ENCODE peak calls at places on chromosomes 2 and 18, in nine cellular contexts. One of them, this sample, is unnamed.

GRCh38 chr2:85888020-85888744 is 608 bp downstream of the ST3GAL5 start:
- DNase-seq in suprapubic skin: no peak
- DNase-seq in cardiac fibroblast: peak; percentile 16
- DNase-seq in uterus: no peak
- DNase-seq in A549: no peak
- DNase-seq in thoracic aorta: no peak
- DNase-seq in esophagus squamous epithelium: no peak
- DNase-seq in RWPE2: no peak
- DNase-seq in colonic mucosa: peak; percentile 32
- DNase-seq in this sample: no peak

GRCh38 chr2:156573710-156574109 is 137.5 kb downstream of the GPD2 start:
- DNase-seq in cardiac fibroblast: no peak
- DNase-seq in RWPE2: no peak
- DNase-seq in thoracic aorta: no peak
- DNase-seq in A549: no peak
- DNase-seq in suprapubic skin: no peak
- DNase-seq in uterus: no peak
- DNase-seq in colonic mucosa: no peak
- DNase-seq in esophagus squamous epithelium: no peak
- DNase-seq in this sample: no peak

GRCh38 chr2:151670346-151670745 is 63.9 kb downstream of the NEB start:
- DNase-seq in thoracic aorta: no peak
- DNase-seq in cardiac fibroblast: no peak
- DNase-seq in esophagus squamous epithelium: no peak
- DNase-seq in RWPE2: no peak
- DNase-seq in colonic mucosa: no peak
- DNase-seq in suprapubic skin: no peak
- DNase-seq in uterus: no peak
- DNase-seq in A549: no peak
- DNase-seq in this sample: no peak

GRCh38 chr2:171922230-171923022 is at the start of gene HAT1:
- DNase-seq in colonic mucosa: peak; percentile 99
- DNase-seq in cardiac fibroblast: peak; percentile 99
- DNase-seq in suprapubic skin: peak; percentile 99
- DNase-seq in esophagus squamous epithelium: peak; percentile 86
- DNase-seq in thoracic aorta: peak; percentile 90
- DNase-seq in RWPE2: peak; percentile 93
- DNase-seq in uterus: peak; percentile 98
- DNase-seq in A549: peak; percentile 98
- DNase-seq in this sample: peak; percentile 69

GRCh38 chr2:231260442-231260841 is 62.0 kb downstream of the ARMC9 start:
- DNase-seq in esophagus squamous epithelium: no peak
- DNase-seq in A549: no peak
- DNase-seq in thoracic aorta: no peak
- DNase-seq in RWPE2: no peak
- DNase-seq in cardiac fibroblast: peak; percentile 37
- DNase-seq in colonic mucosa: no peak
- DNase-seq in suprapubic skin: no peak
- DNase-seq in uterus: no peak
- DNase-seq in this sample: no peak

GRCh38 chr2:46411245-46411641 is 68.1 kb upstream of the TMEM247 start:
- DNase-seq in A549: no peak
- DNase-seq in colonic mucosa: no peak
- DNase-seq in suprapubic skin: no peak
- DNase-seq in esophagus squamous epithelium: no peak
- DNase-seq in uterus: no peak
- DNase-seq in RWPE2: no peak
- DNase-seq in thoracic aorta: no peak
- DNase-seq in cardiac fibroblast: no peak
- DNase-seq in this sample: peak; percentile 19

GRCh38 chr2:12769492-12770105 is 52.9 kb downstream of the TRIB2 start:
- DNase-seq in thoracic aorta: no peak
- DNase-seq in A549: no peak
- DNase-seq in cardiac fibroblast: peak; percentile 56
- DNase-seq in suprapubic skin: no peak
- DNase-seq in colonic mucosa: no peak
- DNase-seq in uterus: peak; percentile 61
- DNase-seq in esophagus squamous epithelium: no peak
- DNase-seq in RWPE2: no peak
- DNase-seq in this sample: no peak

GRCh38 chr2:235055891-235056516 is 104.2 kb downstream of the SH3BP4 start:
- DNase-seq in suprapubic skin: no peak
- DNase-seq in esophagus squamous epithelium: no peak
- DNase-seq in A549: peak; percentile 69
- DNase-seq in uterus: no peak
- DNase-seq in colonic mucosa: peak; percentile 43
- DNase-seq in RWPE2: no peak
- DNase-seq in thoracic aorta: no peak
- DNase-seq in cardiac fibroblast: peak; percentile 56
- DNase-seq in this sample: peak; percentile 12

GRCh38 chr2:20744366-20745335 is 77.7 kb downstream of the GDF7 start:
- DNase-seq in colonic mucosa: no peak
- DNase-seq in thoracic aorta: no peak
- DNase-seq in cardiac fibroblast: no peak
- DNase-seq in A549: no peak
- DNase-seq in uterus: no peak
- DNase-seq in suprapubic skin: no peak
- DNase-seq in RWPE2: no peak
- DNase-seq in esophagus squamous epithelium: no peak
- DNase-seq in this sample: no peak

GRCh38 chr2:109699646-109700045 is 85.5 kb downstream of the SOWAHC start:
- DNase-seq in suprapubic skin: no peak
- DNase-seq in RWPE2: no peak
- DNase-seq in thoracic aorta: no peak
- DNase-seq in A549: no peak
- DNase-seq in esophagus squamous epithelium: no peak
- DNase-seq in cardiac fibroblast: no peak
- DNase-seq in uterus: no peak
- DNase-seq in colonic mucosa: peak; percentile 62
- DNase-seq in this sample: no peak

GRCh38 chr2:20457027-20457426 is 10.2 kb downstream of the RHOB start:
- DNase-seq in uterus: no peak
- DNase-seq in A549: no peak
- DNase-seq in cardiac fibroblast: peak; percentile 25
- DNase-seq in colonic mucosa: no peak
- DNase-seq in thoracic aorta: no peak
- DNase-seq in RWPE2: no peak
- DNase-seq in suprapubic skin: no peak
- DNase-seq in esophagus squamous epithelium: no peak
- DNase-seq in this sample: no peak

GRCh38 chr2:54536720-54537119 is 80.6 kb downstream of the SPTBN1 start:
- DNase-seq in uterus: no peak
- DNase-seq in colonic mucosa: no peak
- DNase-seq in thoracic aorta: no peak
- DNase-seq in suprapubic skin: no peak
- DNase-seq in esophagus squamous epithelium: no peak
- DNase-seq in A549: no peak
- DNase-seq in RWPE2: no peak
- DNase-seq in cardiac fibroblast: no peak
- DNase-seq in this sample: no peak

GRCh38 chr2:196293751-196294486 is 122.5 kb upstream of the STK17B start:
- DNase-seq in thoracic aorta: no peak
- DNase-seq in cardiac fibroblast: peak; percentile 95
- DNase-seq in colonic mucosa: no peak
- DNase-seq in A549: peak; percentile 63
- DNase-seq in suprapubic skin: no peak
- DNase-seq in uterus: no peak
- DNase-seq in RWPE2: no peak
- DNase-seq in esophagus squamous epithelium: no peak
- DNase-seq in this sample: no peak

DNA sequence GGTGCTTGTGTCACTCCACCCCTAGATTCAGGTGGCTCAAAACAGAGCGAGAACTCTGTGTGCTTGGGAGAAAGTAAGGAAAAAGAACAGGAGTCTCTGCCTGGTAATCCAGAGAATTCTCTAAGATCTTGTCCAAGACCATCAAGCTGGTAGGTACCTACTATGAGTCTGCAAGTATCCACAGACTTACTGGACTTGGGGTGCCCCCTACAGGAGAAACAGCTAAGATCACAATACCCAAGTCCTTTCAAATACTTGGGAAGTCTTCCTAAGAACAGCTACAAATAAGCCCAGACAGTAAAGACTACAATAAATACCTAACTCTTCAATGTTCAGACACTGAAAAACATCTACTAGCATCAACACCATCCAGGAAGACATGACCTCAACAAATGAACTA is 1143.6 kb upstream of the ACVR2A start:
- DNase-seq in A549: peak; percentile 28
- DNase-seq in thoracic aorta: no peak
- DNase-seq in esophagus squamous epithelium: no peak
- DNase-seq in colonic mucosa: no peak
- DNase-seq in RWPE2: no peak
- DNase-seq in suprapubic skin: no peak
- DNase-seq in cardiac fibroblast: peak; percentile 32
- DNase-seq in uterus: no peak
- DNase-seq in this sample: no peak
- TF ChIP-seq CTCF in A549: no peak
- TF ChIP-seq CTCF in thoracic aorta: no peak
- TF ChIP-seq CTCF in esophagus squamous epithelium: no peak
- TF ChIP-seq CTCF in colonic mucosa: no peak
- TF ChIP-seq CTCF in RWPE2: no peak
- TF ChIP-seq CTCF in suprapubic skin: no peak
- TF ChIP-seq CTCF in cardiac fibroblast: no peak
- TF ChIP-seq CTCF in uterus: no peak
- TF ChIP-seq CTCF in this sample: no peak

DNA sequence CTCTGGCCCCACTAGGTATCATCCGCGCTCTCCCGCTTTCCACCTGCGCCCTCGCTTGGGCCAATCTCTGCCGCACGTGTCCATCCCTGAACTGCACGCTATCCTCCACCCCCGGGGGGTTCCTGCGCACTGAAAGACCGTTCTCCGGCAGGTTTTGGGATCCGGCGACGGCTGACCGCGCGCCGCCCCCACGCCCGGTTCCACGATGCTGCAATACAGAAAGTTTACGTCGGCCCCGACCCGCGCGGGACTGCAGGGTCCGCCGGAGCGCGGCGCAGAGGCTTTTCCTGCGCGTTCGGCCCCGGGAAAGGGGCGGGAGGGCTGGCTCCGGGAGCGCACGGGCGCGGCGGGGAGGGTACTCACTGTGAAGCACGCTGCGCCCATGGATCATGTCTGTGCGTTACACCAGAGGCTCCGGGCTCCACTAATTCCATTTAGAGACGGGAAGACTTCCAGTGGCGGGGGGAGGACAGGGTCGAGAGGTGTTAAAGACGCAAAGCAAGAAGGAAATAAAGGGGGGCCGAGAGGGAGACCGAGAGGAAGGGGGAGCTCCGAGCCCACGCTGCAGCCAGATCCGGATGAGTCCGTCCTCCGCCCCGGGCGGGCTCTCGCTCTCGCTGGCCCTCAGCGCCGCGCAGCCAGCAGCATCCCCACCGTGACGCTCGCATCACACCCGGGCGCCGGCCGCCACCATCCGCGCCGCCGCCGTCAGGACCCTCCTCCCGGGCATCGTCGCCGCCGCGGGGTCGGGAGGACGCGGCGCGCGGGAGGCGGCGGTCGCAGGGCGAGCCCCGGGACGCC is 686 bp downstream of the NETO1 start:
- DNase-seq in A549: no peak
- DNase-seq in uterus: no peak
- DNase-seq in esophagus squamous epithelium: no peak
- DNase-seq in thoracic aorta: no peak
- DNase-seq in RWPE2: no peak
- DNase-seq in suprapubic skin: no peak
- DNase-seq in colonic mucosa: no peak
- DNase-seq in cardiac fibroblast: no peak
- DNase-seq in this sample: no peak
- H3K4me3 ChIP-seq in A549: peak overlapping the region; percentile 34
- H3K4me3 ChIP-seq in uterus: no peak overlapping the region
- H3K4me3 ChIP-seq in esophagus squamous epithelium: peak overlapping the region; percentile 52
- H3K4me3 ChIP-seq in thoracic aorta: no peak overlapping the region
- H3K4me3 ChIP-seq in RWPE2: peak overlapping the region; percentile 72
- H3K4me3 ChIP-seq in suprapubic skin: peak overlapping the region; percentile 40
- H3K4me3 ChIP-seq in colonic mucosa: no peak overlapping the region
- H3K4me3 ChIP-seq in cardiac fibroblast: peak overlapping the region; percentile 42
- H3K4me3 ChIP-seq in this sample: peak overlapping the region; percentile 57

GRCh38 chr2:74179063-74179865 is 585 bp upstream of the MOB1A start:
- DNase-seq in A549: no peak
- DNase-seq in colonic mucosa: no peak
- DNase-seq in cardiac fibroblast: no peak
- DNase-seq in uterus: no peak
- DNase-seq in RWPE2: no peak
- DNase-seq in esophagus squamous epithelium: no peak
- DNase-seq in thoracic aorta: no peak
- DNase-seq in suprapubic skin: no peak
- DNase-seq in this sample: no peak
- TF ChIP-seq CTCF in A549: no peak
- TF ChIP-seq CTCF in colonic mucosa: no peak
- TF ChIP-seq CTCF in cardiac fibroblast: peak; percentile 28
- TF ChIP-seq CTCF in uterus: no peak
- TF ChIP-seq CTCF in RWPE2: peak; percentile 23
- TF ChIP-seq CTCF in esophagus squamous epithelium: peak; percentile 21
- TF ChIP-seq CTCF in thoracic aorta: peak; percentile 32
- TF ChIP-seq CTCF in suprapubic skin: no peak
- TF ChIP-seq CTCF in this sample: peak; percentile 15

GRCh38 chr2:174603280-174603679 is 5.7 kb upstream of the WIPF1 start:
- DNase-seq in RWPE2: no peak
- DNase-seq in suprapubic skin: no peak
- DNase-seq in cardiac fibroblast: peak; percentile 82
- DNase-seq in A549: peak; percentile 48
- DNase-seq in thoracic aorta: no peak
- DNase-seq in uterus: no peak
- DNase-seq in colonic mucosa: peak; percentile 57
- DNase-seq in esophagus squamous epithelium: no peak
- DNase-seq in this sample: no peak

GRCh38 chr2:174607584-174607983 is 10.0 kb upstream of the WIPF1 start:
- DNase-seq in esophagus squamous epithelium: no peak
- DNase-seq in thoracic aorta: no peak
- DNase-seq in cardiac fibroblast: no peak
- DNase-seq in uterus: no peak
- DNase-seq in colonic mucosa: no peak
- DNase-seq in suprapubic skin: no peak
- DNase-seq in RWPE2: no peak
- DNase-seq in A549: no peak
- DNase-seq in this sample: no peak

GRCh38 chr2:174606336-174606735 is 8.7 kb upstream of the WIPF1 start:
- DNase-seq in thoracic aorta: no peak
- DNase-seq in uterus: no peak
- DNase-seq in colonic mucosa: no peak
- DNase-seq in RWPE2: no peak
- DNase-seq in esophagus squamous epithelium: no peak
- DNase-seq in suprapubic skin: no peak
- DNase-seq in A549: peak; percentile 82
- DNase-seq in cardiac fibroblast: peak; percentile 91
- DNase-seq in this sample: no peak

GRCh38 chr2:174607989-174608865 is 10.6 kb upstream of the WIPF1 start:
- DNase-seq in RWPE2: no peak
- DNase-seq in suprapubic skin: no peak
- DNase-seq in colonic mucosa: no peak
- DNase-seq in esophagus squamous epithelium: no peak
- DNase-seq in A549: no peak
- DNase-seq in cardiac fibroblast: no peak
- DNase-seq in uterus: no peak
- DNase-seq in thoracic aorta: no peak
- DNase-seq in this sample: no peak

DNA sequence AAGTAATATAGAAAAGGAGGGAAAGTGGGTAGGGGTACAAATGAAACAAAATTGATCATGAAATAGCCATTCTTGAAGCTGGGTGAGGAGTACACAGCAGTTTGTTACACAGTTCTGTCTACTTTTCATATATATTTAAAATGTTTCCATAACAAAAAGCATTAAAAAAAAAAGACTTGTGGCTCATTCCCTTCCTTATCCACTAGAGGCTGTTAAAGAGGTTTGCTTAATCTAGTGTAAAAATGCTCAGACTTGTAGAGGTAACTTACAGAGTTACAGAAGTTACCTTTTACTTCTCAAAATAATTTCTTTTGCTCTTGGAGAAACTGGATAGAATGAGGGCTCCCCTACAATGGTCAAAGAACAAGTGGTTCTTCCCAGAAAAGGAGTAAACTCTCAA is 8.1 kb upstream of the WIPF1 start:
- DNase-seq in RWPE2: no peak
- DNase-seq in suprapubic skin: no peak
- DNase-seq in A549: peak; percentile 51
- DNase-seq in esophagus squamous epithelium: no peak
- DNase-seq in uterus: no peak
- DNase-seq in cardiac fibroblast: peak; percentile 68
- DNase-seq in thoracic aorta: no peak
- DNase-seq in colonic mucosa: no peak
- DNase-seq in this sample: no peak
- H3K4me3 ChIP-seq in RWPE2: no peak overlapping the region
- H3K4me3 ChIP-seq in suprapubic skin: no peak overlapping the region
- H3K4me3 ChIP-seq in A549: no peak overlapping the region
- H3K4me3 ChIP-seq in esophagus squamous epithelium: no peak overlapping the region
- H3K4me3 ChIP-seq in uterus: no peak overlapping the region
- H3K4me3 ChIP-seq in cardiac fibroblast: no peak overlapping the region
- H3K4me3 ChIP-seq in thoracic aorta: no peak overlapping the region
- H3K4me3 ChIP-seq in colonic mucosa: no peak overlapping the region
- H3K4me3 ChIP-seq in this sample: no peak overlapping the region